ENCODE peak calls at places on chromosome 7, in nine cellular contexts. One of them, this sample, is unnamed.

GRCh38 chr7:149719050-149719899 is 54.1 kb downstream of the ZNF467 start:
- DNase-seq in CD4-positive, alpha-beta memory T cell: no peak
- DNase-seq in naive thymus-derived CD4-positive, alpha-beta T cell: no peak
- DNase-seq in cardiac muscle cell: no peak
- DNase-seq in aorta: no peak
- DNase-seq in heart left ventricle: no peak
- DNase-seq in tibial nerve: no peak
- DNase-seq in transverse colon: no peak
- DNase-seq in CD8-positive, alpha-beta memory T cell: no peak
- DNase-seq in this sample: peak; percentile 28

GRCh38 chr7:13099197-13099795 is 411.9 kb downstream of the ARL4A start:
- DNase-seq in CD4-positive, alpha-beta memory T cell: no peak
- DNase-seq in naive thymus-derived CD4-positive, alpha-beta T cell: no peak
- DNase-seq in cardiac muscle cell: no peak
- DNase-seq in aorta: no peak
- DNase-seq in heart left ventricle: no peak
- DNase-seq in tibial nerve: no peak
- DNase-seq in transverse colon: no peak
- DNase-seq in CD8-positive, alpha-beta memory T cell: no peak
- DNase-seq in this sample: no peak

GRCh38 chr7:13946181-13946580 is 43.3 kb downstream of the ETV1 start:
- DNase-seq in CD4-positive, alpha-beta memory T cell: no peak
- DNase-seq in naive thymus-derived CD4-positive, alpha-beta T cell: no peak
- DNase-seq in cardiac muscle cell: no peak
- DNase-seq in aorta: no peak
- DNase-seq in heart left ventricle: no peak
- DNase-seq in tibial nerve: no peak
- DNase-seq in transverse colon: no peak
- DNase-seq in CD8-positive, alpha-beta memory T cell: no peak
- DNase-seq in this sample: no peak

GRCh38 chr7:151339651-151340377 is 1.8 kb upstream of the NUB1 start:
- DNase-seq in CD4-positive, alpha-beta memory T cell: peak; percentile 36
- DNase-seq in naive thymus-derived CD4-positive, alpha-beta T cell: peak; percentile 32
- DNase-seq in cardiac muscle cell: no peak
- DNase-seq in aorta: no peak
- DNase-seq in heart left ventricle: no peak
- DNase-seq in tibial nerve: no peak
- DNase-seq in transverse colon: no peak
- DNase-seq in CD8-positive, alpha-beta memory T cell: no peak
- DNase-seq in this sample: no peak

GRCh38 chr7:28732037-28732869 is 225.9 kb downstream of the TRIL start:
- DNase-seq in CD4-positive, alpha-beta memory T cell: no peak
- DNase-seq in naive thymus-derived CD4-positive, alpha-beta T cell: no peak
- DNase-seq in cardiac muscle cell: no peak
- DNase-seq in aorta: no peak
- DNase-seq in heart left ventricle: peak; percentile 30
- DNase-seq in tibial nerve: peak; percentile 64
- DNase-seq in transverse colon: no peak
- DNase-seq in CD8-positive, alpha-beta memory T cell: no peak
- DNase-seq in this sample: peak; percentile 10

GRCh38 chr7:122532406-122533269 is 166.3 kb downstream of the RNF133 start:
- DNase-seq in CD4-positive, alpha-beta memory T cell: no peak
- DNase-seq in naive thymus-derived CD4-positive, alpha-beta T cell: no peak
- DNase-seq in cardiac muscle cell: no peak
- DNase-seq in aorta: no peak
- DNase-seq in heart left ventricle: no peak
- DNase-seq in tibial nerve: no peak
- DNase-seq in transverse colon: no peak
- DNase-seq in CD8-positive, alpha-beta memory T cell: no peak
- DNase-seq in this sample: no peak

GRCh38 chr7:28378574-28379149 is 33.7 kb upstream of the CREB5 start:
- DNase-seq in CD4-positive, alpha-beta memory T cell: no peak
- DNase-seq in naive thymus-derived CD4-positive, alpha-beta T cell: no peak
- DNase-seq in cardiac muscle cell: no peak
- DNase-seq in aorta: no peak
- DNase-seq in heart left ventricle: no peak
- DNase-seq in tibial nerve: no peak
- DNase-seq in transverse colon: no peak
- DNase-seq in CD8-positive, alpha-beta memory T cell: no peak
- DNase-seq in this sample: no peak

GRCh38 chr7:1920266-1920681 is 250.2 kb downstream of the ELFN1 start:
- DNase-seq in CD4-positive, alpha-beta memory T cell: peak; percentile 67
- DNase-seq in naive thymus-derived CD4-positive, alpha-beta T cell: peak; percentile 85
- DNase-seq in cardiac muscle cell: no peak
- DNase-seq in aorta: no peak
- DNase-seq in heart left ventricle: no peak
- DNase-seq in tibial nerve: no peak
- DNase-seq in transverse colon: peak; percentile 26
- DNase-seq in CD8-positive, alpha-beta memory T cell: no peak
- DNase-seq in this sample: no peak

GRCh38 chr7:30366606-30367005 is 82.2 kb downstream of the ZNRF2 start:
- DNase-seq in CD4-positive, alpha-beta memory T cell: no peak
- DNase-seq in naive thymus-derived CD4-positive, alpha-beta T cell: no peak
- DNase-seq in cardiac muscle cell: no peak
- DNase-seq in aorta: no peak
- DNase-seq in heart left ventricle: no peak
- DNase-seq in tibial nerve: no peak
- DNase-seq in transverse colon: no peak
- DNase-seq in CD8-positive, alpha-beta memory T cell: no peak
- DNase-seq in this sample: no peak

GRCh38 chr7:46933596-46933995 is 648.3 kb downstream of the TNS3 start:
- DNase-seq in CD4-positive, alpha-beta memory T cell: no peak
- DNase-seq in naive thymus-derived CD4-positive, alpha-beta T cell: no peak
- DNase-seq in cardiac muscle cell: no peak
- DNase-seq in aorta: no peak
- DNase-seq in heart left ventricle: no peak
- DNase-seq in tibial nerve: no peak
- DNase-seq in transverse colon: no peak
- DNase-seq in CD8-positive, alpha-beta memory T cell: no peak
- DNase-seq in this sample: no peak

GRCh38 chr7:84178013-84178412 is 16.6 kb downstream of the SEMA3A start:
- DNase-seq in CD4-positive, alpha-beta memory T cell: no peak
- DNase-seq in naive thymus-derived CD4-positive, alpha-beta T cell: no peak
- DNase-seq in cardiac muscle cell: no peak
- DNase-seq in aorta: no peak
- DNase-seq in heart left ventricle: no peak
- DNase-seq in tibial nerve: no peak
- DNase-seq in transverse colon: no peak
- DNase-seq in CD8-positive, alpha-beta memory T cell: no peak
- DNase-seq in this sample: no peak

GRCh38 chr7:151856098-151856497 is 20.8 kb downstream of the PRKAG2 start:
- DNase-seq in CD4-positive, alpha-beta memory T cell: no peak
- DNase-seq in naive thymus-derived CD4-positive, alpha-beta T cell: no peak
- DNase-seq in cardiac muscle cell: no peak
- DNase-seq in aorta: no peak
- DNase-seq in heart left ventricle: no peak
- DNase-seq in tibial nerve: no peak
- DNase-seq in transverse colon: no peak
- DNase-seq in CD8-positive, alpha-beta memory T cell: no peak
- DNase-seq in this sample: no peak

GRCh38 chr7:80533287-80533686 is 21.4 kb upstream of the GNAT3 start:
- DNase-seq in CD4-positive, alpha-beta memory T cell: no peak
- DNase-seq in naive thymus-derived CD4-positive, alpha-beta T cell: no peak
- DNase-seq in cardiac muscle cell: no peak
- DNase-seq in aorta: no peak
- DNase-seq in heart left ventricle: no peak
- DNase-seq in tibial nerve: no peak
- DNase-seq in transverse colon: no peak
- DNase-seq in CD8-positive, alpha-beta memory T cell: no peak
- DNase-seq in this sample: no peak

GRCh38 chr7:2757361-2757903 is 69.4 kb downstream of the AMZ1 start:
- DNase-seq in CD4-positive, alpha-beta memory T cell: no peak
- DNase-seq in naive thymus-derived CD4-positive, alpha-beta T cell: no peak
- DNase-seq in cardiac muscle cell: no peak
- DNase-seq in aorta: peak; percentile 77
- DNase-seq in heart left ventricle: no peak
- DNase-seq in tibial nerve: no peak
- DNase-seq in transverse colon: peak; percentile 38
- DNase-seq in CD8-positive, alpha-beta memory T cell: no peak
- DNase-seq in this sample: no peak

GRCh38 chr7:114481995-114482394 is 67.4 kb downstream of the FOXP2 start:
- DNase-seq in CD4-positive, alpha-beta memory T cell: no peak
- DNase-seq in naive thymus-derived CD4-positive, alpha-beta T cell: no peak
- DNase-seq in cardiac muscle cell: no peak
- DNase-seq in aorta: no peak
- DNase-seq in heart left ventricle: no peak
- DNase-seq in tibial nerve: no peak
- DNase-seq in transverse colon: no peak
- DNase-seq in CD8-positive, alpha-beta memory T cell: no peak
- DNase-seq in this sample: no peak

DNA sequence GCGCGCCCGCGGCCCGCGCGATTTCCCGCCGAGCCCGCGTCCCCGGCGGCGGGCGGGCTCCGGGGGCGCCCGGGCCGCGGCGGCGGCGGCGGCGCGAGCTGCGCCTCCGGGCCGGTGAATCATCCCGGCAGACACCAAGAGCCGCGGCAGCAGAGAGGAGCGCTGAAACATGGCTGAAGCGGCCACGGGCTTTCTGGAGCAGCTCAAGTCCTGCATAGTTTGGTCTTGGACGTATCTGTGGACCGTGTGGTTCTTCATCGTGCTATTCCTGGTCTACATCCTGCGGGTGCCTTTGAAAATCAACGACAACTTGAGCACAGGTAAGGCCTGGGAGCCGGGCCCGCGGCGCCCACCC is at the start of gene ST7:
- DNase-seq in CD4-positive, alpha-beta memory T cell: peak; percentile 78
- DNase-seq in naive thymus-derived CD4-positive, alpha-beta T cell: peak; percentile 65
- DNase-seq in cardiac muscle cell: peak; percentile 69
- DNase-seq in aorta: no peak
- DNase-seq in heart left ventricle: no peak
- DNase-seq in tibial nerve: peak; percentile 43
- DNase-seq in transverse colon: peak; percentile 64
- DNase-seq in CD8-positive, alpha-beta memory T cell: peak; percentile 54
- DNase-seq in this sample: peak; percentile 75
- H3K4me1 ChIP-seq in CD4-positive, alpha-beta memory T cell: peaks cover 26% of the 10 kb centered on the region
- H3K4me1 ChIP-seq in naive thymus-derived CD4-positive, alpha-beta T cell: peaks cover 8% of the 10 kb centered on the region
- H3K4me1 ChIP-seq in cardiac muscle cell: peaks cover 61% of the 10 kb centered on the region
- H3K4me1 ChIP-seq in aorta: peaks cover 2% of the 10 kb centered on the region
- H3K4me1 ChIP-seq in heart left ventricle: peaks cover 8% of the 10 kb centered on the region
- H3K4me1 ChIP-seq in tibial nerve: peaks cover 40% of the 10 kb centered on the region
- H3K4me1 ChIP-seq in transverse colon: peaks cover 5% of the 10 kb centered on the region
- H3K4me1 ChIP-seq in CD8-positive, alpha-beta memory T cell: peaks cover 8% of the 10 kb centered on the region
- H3K4me1 ChIP-seq in this sample: peaks cover 12% of the 10 kb centered on the region

DNA sequence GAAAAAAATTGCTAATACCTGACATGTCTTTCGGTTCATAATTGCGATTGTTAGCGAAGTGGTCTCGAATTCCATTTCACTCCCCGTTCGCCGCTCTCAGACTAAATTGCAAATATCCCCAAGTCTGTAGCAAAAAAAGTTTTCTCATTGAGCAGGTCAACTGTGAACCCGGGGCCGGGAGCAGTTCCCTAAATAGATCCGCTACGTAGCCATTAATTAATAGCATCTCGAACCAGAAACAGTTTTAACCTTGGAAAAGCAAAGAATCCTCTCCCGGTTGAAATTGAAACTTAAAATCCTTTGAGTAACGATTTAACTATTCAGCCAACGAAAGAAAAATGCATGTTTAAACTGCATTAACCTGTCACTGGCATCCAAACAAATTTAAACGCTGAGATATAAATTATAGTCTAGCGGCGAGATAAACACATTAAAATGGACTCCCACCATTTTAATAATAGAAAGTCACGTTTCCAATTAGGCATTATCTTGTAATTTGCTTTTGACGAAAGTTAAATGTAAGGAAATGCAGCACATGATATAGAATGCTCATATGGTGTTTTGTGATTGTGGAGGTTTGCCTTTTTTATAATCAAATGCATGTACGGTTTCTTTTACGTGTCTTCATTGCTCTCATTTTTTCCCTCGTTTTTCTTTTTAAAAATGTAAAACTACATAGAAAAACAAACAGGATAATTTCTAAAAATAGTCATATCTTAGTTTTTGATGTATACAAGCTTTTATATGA is 692 bp upstream of the KLF14 start:
- DNase-seq in CD4-positive, alpha-beta memory T cell: peak; percentile 12
- DNase-seq in naive thymus-derived CD4-positive, alpha-beta T cell: no peak
- DNase-seq in cardiac muscle cell: peak; percentile 22
- DNase-seq in aorta: no peak
- DNase-seq in heart left ventricle: no peak
- DNase-seq in tibial nerve: peak; percentile 9
- DNase-seq in transverse colon: no peak
- DNase-seq in CD8-positive, alpha-beta memory T cell: no peak
- DNase-seq in this sample: no peak
- H3K27me3 ChIP-seq in CD4-positive, alpha-beta memory T cell: peaks cover 54% of the 10 kb centered on the region
- H3K27me3 ChIP-seq in naive thymus-derived CD4-positive, alpha-beta T cell: peaks cover 26% of the 10 kb centered on the region
- H3K27me3 ChIP-seq in cardiac muscle cell: peaks cover 100% of the 10 kb centered on the region
- H3K27me3 ChIP-seq in aorta: peaks cover 4% of the 10 kb centered on the region
- H3K27me3 ChIP-seq in heart left ventricle: peaks cover 98% of the 10 kb centered on the region
- H3K27me3 ChIP-seq in tibial nerve: peaks cover 83% of the 10 kb centered on the region
- H3K27me3 ChIP-seq in transverse colon: peaks cover 98% of the 10 kb centered on the region
- H3K27me3 ChIP-seq in CD8-positive, alpha-beta memory T cell: peaks cover 48% of the 10 kb centered on the region
- H3K27me3 ChIP-seq in this sample: peaks cover 2% of the 10 kb centered on the region

GRCh38 chr7:22485189-22485588 is 14.8 kb downstream of the STEAP1B start:
- DNase-seq in CD4-positive, alpha-beta memory T cell: no peak
- DNase-seq in naive thymus-derived CD4-positive, alpha-beta T cell: no peak
- DNase-seq in cardiac muscle cell: no peak
- DNase-seq in aorta: no peak
- DNase-seq in heart left ventricle: no peak
- DNase-seq in tibial nerve: no peak
- DNase-seq in transverse colon: no peak
- DNase-seq in CD8-positive, alpha-beta memory T cell: no peak
- DNase-seq in this sample: no peak
- H3K4me1 ChIP-seq in CD4-positive, alpha-beta memory T cell: peaks cover 9% of the 10 kb centered on the region
- H3K4me1 ChIP-seq in naive thymus-derived CD4-positive, alpha-beta T cell: no peaks in the 10 kb centered on the region
- H3K4me1 ChIP-seq in cardiac muscle cell: no peaks in the 10 kb centered on the region
- H3K4me1 ChIP-seq in aorta: no peaks in the 10 kb centered on the region
- H3K4me1 ChIP-seq in heart left ventricle: no peaks in the 10 kb centered on the region
- H3K4me1 ChIP-seq in tibial nerve: peaks cover 18% of the 10 kb centered on the region
- H3K4me1 ChIP-seq in transverse colon: no peaks in the 10 kb centered on the region
- H3K4me1 ChIP-seq in CD8-positive, alpha-beta memory T cell: peaks cover 5% of the 10 kb centered on the region
- H3K4me1 ChIP-seq in this sample: no peaks in the 10 kb centered on the region

GRCh38 chr7:158588878-158589442 is 1.3 kb upstream of the PTPRN2 start:
- DNase-seq in CD4-positive, alpha-beta memory T cell: no peak
- DNase-seq in naive thymus-derived CD4-positive, alpha-beta T cell: no peak
- DNase-seq in cardiac muscle cell: no peak
- DNase-seq in aorta: no peak
- DNase-seq in heart left ventricle: no peak
- DNase-seq in tibial nerve: no peak
- DNase-seq in transverse colon: no peak
- DNase-seq in CD8-positive, alpha-beta memory T cell: no peak
- DNase-seq in this sample: no peak

GRCh38 chr7:158590181-158590530 is 2.5 kb upstream of the PTPRN2 start:
- DNase-seq in CD4-positive, alpha-beta memory T cell: no peak
- DNase-seq in naive thymus-derived CD4-positive, alpha-beta T cell: no peak
- DNase-seq in cardiac muscle cell: no peak
- DNase-seq in aorta: no peak
- DNase-seq in heart left ventricle: no peak
- DNase-seq in tibial nerve: no peak
- DNase-seq in transverse colon: no peak
- DNase-seq in CD8-positive, alpha-beta memory T cell: no peak
- DNase-seq in this sample: no peak

GRCh38 chr7:158588085-158588877 is 658 bp upstream of the PTPRN2 start:
- DNase-seq in CD4-positive, alpha-beta memory T cell: no peak
- DNase-seq in naive thymus-derived CD4-positive, alpha-beta T cell: no peak
- DNase-seq in cardiac muscle cell: no peak
- DNase-seq in aorta: no peak
- DNase-seq in heart left ventricle: no peak
- DNase-seq in tibial nerve: no peak
- DNase-seq in transverse colon: no peak
- DNase-seq in CD8-positive, alpha-beta memory T cell: no peak
- DNase-seq in this sample: no peak

GRCh38 chr7:158587425-158588084 is at the start of gene PTPRN2:
- DNase-seq in CD4-positive, alpha-beta memory T cell: peak; percentile 68
- DNase-seq in naive thymus-derived CD4-positive, alpha-beta T cell: peak; percentile 44
- DNase-seq in cardiac muscle cell: peak; percentile 89
- DNase-seq in aorta: no peak
- DNase-seq in heart left ventricle: peak; percentile 65
- DNase-seq in tibial nerve: peak; percentile 17
- DNase-seq in transverse colon: peak; percentile 72
- DNase-seq in CD8-positive, alpha-beta memory T cell: peak; percentile 51
- DNase-seq in this sample: peak; percentile 70

GRCh38 chr7:158589653-158590052 is 2.0 kb upstream of the PTPRN2 start:
- DNase-seq in CD4-positive, alpha-beta memory T cell: no peak
- DNase-seq in naive thymus-derived CD4-positive, alpha-beta T cell: no peak
- DNase-seq in cardiac muscle cell: no peak
- DNase-seq in aorta: no peak
- DNase-seq in heart left ventricle: no peak
- DNase-seq in tibial nerve: no peak
- DNase-seq in transverse colon: no peak
- DNase-seq in CD8-positive, alpha-beta memory T cell: no peak
- DNase-seq in this sample: no peak
- H3K27me3 ChIP-seq in CD4-positive, alpha-beta memory T cell: peaks cover 16% of the 10 kb centered on the region
- H3K27me3 ChIP-seq in naive thymus-derived CD4-positive, alpha-beta T cell: no peaks in the 10 kb centered on the region
- H3K27me3 ChIP-seq in cardiac muscle cell: peaks cover 77% of the 10 kb centered on the region
- H3K27me3 ChIP-seq in aorta: no peaks in the 10 kb centered on the region
- H3K27me3 ChIP-seq in heart left ventricle: peaks cover 23% of the 10 kb centered on the region
- H3K27me3 ChIP-seq in tibial nerve: peaks cover 29% of the 10 kb centered on the region
- H3K27me3 ChIP-seq in transverse colon: peaks cover 33% of the 10 kb centered on the region
- H3K27me3 ChIP-seq in CD8-positive, alpha-beta memory T cell: peaks cover 25% of the 10 kb centered on the region
- H3K27me3 ChIP-seq in this sample: no peaks in the 10 kb centered on the region